ENCODE peak calls at places on chromosomes 2 and 18, in six cellular contexts. Z is breast epithelium; C is B cell; R is HuH-7; A is activated CD4-positive, alpha-beta T cell treated with anti-CD3 and anti-CD28 coated beads, Interleukin-2, amount 10 ng/mL, durations not matched to agents 7 days and 5 days; K is effector memory CD4-positive, alpha-beta T cell. Y is an unnamed sample.

GRCh38 chr18:36329684-36330434 is 32.3 kb downstream of the FHOD3 start:
- DNase-seq in Z (no peak), C (no peak), R (no peak), A (no peak), K (no peak), Y (no peak)

GRCh38 chr2:203846490-203847105 is 21.0 kb upstream of the CTLA4 start:
- DNase-seq in Z (no peak), C (no peak), R (no peak), A (no peak), K (no peak), Y (no peak)

GRCh38 chr2:48712151-48712550 is 43.4 kb downstream of the LHCGR start:
- DNase-seq in Z (no peak), C (no peak), R (no peak), A (no peak), K (no peak), Y (no peak)

GRCh38 chr2:38095996-38096861 is 20.3 kb upstream of the CYP1B1 start:
- DNase-seq in Z (no peak), C (no peak), R (no peak), A (peak), K (no peak), Y (peak)

GRCh38 chr2:25606892-25607291 is 66.5 kb downstream of the DTNB start:
- DNase-seq in Z (no peak), C (peak), R (no peak), A (no peak), K (no peak), Y (peak)

GRCh38 chr2:140273396-140273795 is 1493.2 kb upstream of the NXPH2 start:
- DNase-seq in Z (no peak), C (no peak), R (no peak), A (no peak), K (no peak), Y (no peak)

GRCh38 chr2:106638043-106638442 is 150.9 kb downstream of the CD8B2 start:
- DNase-seq in Z (no peak), C (no peak), R (no peak), A (no peak), K (no peak), Y (peak)

GRCh38 chr18:55856191-55856590 is 268.2 kb upstream of the TCF4 start:
- DNase-seq in Z (no peak), C (no peak), R (no peak), A (no peak), K (no peak), Y (peak)

GRCh38 chr18:31267823-31268481 is 50.0 kb upstream of the DSG1 start:
- DNase-seq in Z (no peak), C (no peak), R (no peak), A (no peak), K (no peak), Y (no peak)

GRCh38 chr2:63631501-63631900 is 42.7 kb downstream of the MDH1 start:
- DNase-seq in Z (no peak), C (no peak), R (no peak), A (no peak), K (no peak), Y (no peak)

GRCh38 chr2:197255550-197255949 is 55.0 kb downstream of the ANKRD44 start:
- DNase-seq in Z (no peak), C (peak), R (no peak), A (peak), K (peak), Y (peak)

GRCh38 chr2:8986327-8986976 is 17.0 kb downstream of the MBOAT2 start:
- DNase-seq in Z (no peak), C (no peak), R (no peak), A (peak), K (no peak), Y (no peak)

GRCh38 chr2:179263460-179264237 is 983 bp downstream of the SESTD1 start:
- DNase-seq in Z (peak), C (peak), R (peak), A (peak), K (no peak), Y (peak)

GRCh38 chr2:71742953-71743601 is 289.7 kb downstream of the DYSF start:
- DNase-seq in Z (no peak), C (no peak), R (peak), A (no peak), K (no peak), Y (peak)

GRCh38 chr2:226338825-226339224 is 460.8 kb downstream of the IRS1 start:
- DNase-seq in Z (no peak), C (no peak), R (no peak), A (no peak), K (no peak), Y (no peak)

GRCh38 chr2:153420394-153420793 is 58.2 kb downstream of the RPRM start:
- DNase-seq in Z (no peak), C (no peak), R (no peak), A (no peak), K (no peak), Y (no peak)

GRCh38 chr2:217789736-217790181 is 213.0 kb downstream of the TNS1 start:
- DNase-seq in Z (no peak), C (no peak), R (no peak), A (no peak), K (no peak), Y (no peak)

GRCh38 chr18:23856466-23857175 is 157.9 kb upstream of the TTC39C start:
- DNase-seq in Z (no peak), C (no peak), R (no peak), A (no peak), K (no peak), Y (no peak)

GRCh38 chr2:236775521-236775920 is 205.9 kb downstream of the ACKR3 start:
- DNase-seq in Z (no peak), C (no peak), R (no peak), A (no peak), K (no peak), Y (no peak)

GRCh38 chr2:238505892-238506280 is 79.2 kb downstream of the ASB1 start:
- DNase-seq in Z (peak), C (no peak), R (no peak), A (no peak), K (no peak), Y (no peak)

GRCh38 chr2:239506101-239506808 is 105.4 kb upstream of the HDAC4 start:
- DNase-seq in Z (no peak), C (no peak), R (no peak), A (no peak), K (no peak), Y (no peak)